ENCODE peak calls at places on chromosome 21, in four cellular contexts. P is IMR-90, I is H9, L is mesendoderm. C is an unnamed sample.

GRCh38 chr21:26513212-26513611 is 59.9 kb downstream of the CYYR1 start:
- DNase-seq in I (no peak), P (no peak), L (no peak), C (no peak)

GRCh38 chr21:9737871-9738520 is 783.4 kb upstream of the TPTE start:
- DNase-seq in I (no peak), P (no peak), L (no peak), C (peak; percentile 51)

GRCh38 chr21:32412998-32413504 is 545 bp downstream of the EVA1C start:
- DNase-seq in I (no peak), P (no peak), L (no peak), C (no peak)

GRCh38 chr21:43195131-43196021 is 26.6 kb downstream of the CRYAA start:
- DNase-seq in P (no peak), L (no peak), I (peak; percentile 25), C (no peak)

GRCh38 chr21:33899199-33899598 is 16.4 kb downstream of the ATP5PO start:
- DNase-seq in P (peak; percentile 48), I (no peak), L (no peak), C (no peak)

GRCh38 chr21:22764222-22764621 is 1766.0 kb downstream of the NCAM2 start:
- DNase-seq in L (no peak), I (no peak), P (no peak), C (no peak)

GRCh38 chr21:33360871-33361602 is 36.3 kb downstream of the IFNAR1 start:
- DNase-seq in P (peak; percentile 87), L (peak; percentile 81), I (peak; percentile 91), C (peak; percentile 93)

GRCh38 chr21:30340714-30341573 is 3.5 kb upstream of the KRTAP27-1 start:
- DNase-seq in P (peak; percentile 10), I (peak; percentile 38), L (peak; percentile 59), C (peak; percentile 95)

GRCh38 chr21:31909153-31909771 is 36.4 kb downstream of the HUNK start:
- DNase-seq in P (peak; percentile 17), L (peak; percentile 53), I (no peak), C (peak; percentile 89)

GRCh38 chr21:27275294-27275927 is 308.5 kb upstream of the ADAMTS5 start:
- DNase-seq in P (peak; percentile 88), L (no peak), I (no peak), C (no peak)

GRCh38 chr21:33266784-33267135 is 593 bp downstream of the IL10RB start:
- DNase-seq in I (no peak), L (no peak), P (no peak), C (no peak)

GRCh38 chr21:19475525-19475924 is 1071.9 kb upstream of the TMPRSS15 start:
- DNase-seq in L (no peak), P (no peak), I (no peak), C (peak; percentile 20)

GRCh38 chr21:17598437-17598836 is 14.3 kb downstream of the BTG3 start:
- DNase-seq in I (no peak), L (no peak), P (no peak), C (no peak)

GRCh38 chr21:26964379-26964778 is 2.5 kb downstream of the ADAMTS5 start:
- DNase-seq in I (peak; percentile 83), L (peak; percentile 96), P (peak; percentile 15), C (no peak)

GRCh38 chr21:26445440-26445839 is 127.6 kb downstream of the CYYR1 start:
- DNase-seq in P (peak; percentile 2), L (no peak), I (no peak), C (no peak)

GRCh38 chr21:26754853-26755252 is 90.4 kb downstream of the ADAMTS1 start:
- DNase-seq in I (no peak), P (no peak), L (no peak), C (peak; percentile 24)

GRCh38 chr21:36788116-36788515 is 89.2 kb downstream of the SIM2 start:
- DNase-seq in P (no peak), L (no peak), I (no peak), C (no peak)

GRCh38 chr21:46600978-46601377 is 3.9 kb downstream of the S100B start:
- DNase-seq in L (no peak), I (no peak), P (no peak), C (no peak)

GRCh38 chr21:37237764-37238163 is 29.4 kb downstream of the VPS26C start:
- DNase-seq in I (no peak), L (no peak), P (no peak), C (no peak)

DNA sequence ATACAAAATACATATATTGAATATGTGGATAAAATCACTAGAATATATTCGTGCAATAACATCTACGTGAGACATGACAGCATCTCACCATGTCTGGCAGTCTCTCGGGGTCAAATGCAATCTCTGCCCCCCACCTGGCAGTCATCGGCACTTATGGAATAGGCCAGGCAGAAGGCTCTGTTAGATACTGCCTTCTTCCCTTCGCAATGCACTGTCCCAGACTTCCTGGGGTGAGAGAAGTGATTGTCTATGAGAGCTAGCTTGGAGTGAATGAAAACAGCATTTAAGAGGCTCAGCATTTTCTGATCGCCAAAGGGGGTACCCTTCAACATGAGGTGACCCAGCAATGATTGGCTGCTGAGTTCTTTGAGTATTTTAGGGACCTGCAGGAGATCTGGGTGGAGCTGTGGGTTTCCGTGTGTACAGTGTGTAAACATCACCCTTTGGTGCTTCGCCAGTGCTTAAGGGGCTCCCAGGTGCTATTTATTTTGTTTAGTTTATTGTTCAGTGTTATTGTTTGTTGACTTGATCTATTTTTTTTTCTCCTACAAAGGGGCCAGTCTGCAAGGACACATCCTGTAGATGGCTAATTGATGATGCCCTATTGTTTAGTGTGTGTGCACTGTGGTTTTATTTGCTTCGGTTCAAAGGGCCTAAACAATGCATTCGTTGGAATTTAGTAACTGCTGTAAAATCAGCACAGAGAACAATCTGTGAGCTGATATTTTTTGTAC is 10.2 kb downstream of the ERG start:
- DNase-seq in I (no peak), P (no peak), L (no peak), C (no peak)
- H3K4ac ChIP-seq in I (no peak overlapping the region), P (no peak overlapping the region), L (no peak overlapping the region), C (no peak overlapping the region)

DNA sequence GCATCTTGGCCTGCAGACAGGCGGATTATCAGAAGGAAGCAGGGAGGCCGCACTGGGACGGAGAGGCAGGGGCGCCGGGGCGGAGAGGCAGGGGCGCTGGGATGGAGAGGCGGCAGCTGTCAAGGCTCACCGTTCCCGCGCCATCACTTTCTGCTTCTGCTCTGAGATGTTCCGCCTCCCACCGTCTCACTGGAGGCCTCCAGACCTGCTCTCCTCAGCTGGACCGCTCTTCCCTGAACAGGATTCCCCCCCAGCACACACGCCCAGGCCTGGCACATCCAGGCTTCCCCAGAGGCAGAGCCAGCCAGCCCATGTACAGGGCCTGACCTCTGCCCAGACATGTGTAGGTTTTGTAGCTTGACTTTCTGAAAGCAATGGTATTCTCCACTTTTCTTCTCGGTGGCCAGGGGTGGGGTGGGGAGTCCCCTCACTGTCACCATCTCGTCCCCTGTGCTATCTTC is 84.1 kb downstream of the RIPK4 start:
- DNase-seq in L (no peak), I (no peak), P (no peak), C (no peak)
- H4K8ac ChIP-seq in L (no peak overlapping the region), I (no peak overlapping the region), P (no peak overlapping the region), C (no peak overlapping the region)

GRCh38 chr21:45523411-45524101 is 18.7 kb downstream of the SLC19A1 start:
- DNase-seq in P (no peak), I (no peak), L (no peak), C (no peak)
- H3K4ac ChIP-seq in P (no peak overlapping the region), I (no peak overlapping the region), L (no peak overlapping the region), C (no peak overlapping the region)

GRCh38 chr21:29228306-29228705 is 70.4 kb upstream of the BACH1 start:
- DNase-seq in P (no peak), L (no peak), I (no peak), C (no peak)

GRCh38 chr21:29230541-29231275 is 68.0 kb upstream of the BACH1 start:
- DNase-seq in L (no peak), P (no peak), I (no peak), C (no peak)

GRCh38 chr21:29233611-29234540 is 64.8 kb upstream of the BACH1 start:
- DNase-seq in I (no peak), L (peak; percentile 47), P (no peak), C (peak; percentile 18)

GRCh38 chr21:29232601-29233541 is 65.9 kb upstream of the BACH1 start:
- DNase-seq in P (peak; percentile 55), I (no peak), L (peak; percentile 51), C (peak; percentile 71)

GRCh38 chr21:29231781-29232548 is 66.8 kb upstream of the BACH1 start:
- DNase-seq in L (no peak), P (no peak), I (no peak), C (no peak)
- H4K8ac ChIP-seq in L (no peak overlapping the region), P (peak overlapping the region; percentile 41), I (no peak overlapping the region), C (peak overlapping the region; percentile 51)

GRCh38 chr21:44314561-44314960 is 14.7 kb downstream of the PFKL start:
- DNase-seq in P (no peak), L (no peak), I (no peak), C (no peak)

GRCh38 chr21:44317241-44317782 is 17.5 kb downstream of the PFKL start:
- DNase-seq in P (no peak), L (no peak), I (no peak), C (no peak)

GRCh38 chr21:44315691-44316208 is 15.9 kb downstream of the PFKL start:
- DNase-seq in P (no peak), L (no peak), I (no peak), C (no peak)

GRCh38 chr21:44317871-44318270 is 18.0 kb downstream of the PFKL start:
- DNase-seq in I (no peak), P (no peak), L (no peak), C (no peak)

GRCh38 chr21:44316277-44316900 is 16.5 kb downstream of the PFKL start:
- DNase-seq in P (no peak), I (no peak), L (no peak), C (no peak)
- H3K4ac ChIP-seq in P (no peak overlapping the region), I (no peak overlapping the region), L (no peak overlapping the region), C (no peak overlapping the region)

DNA sequence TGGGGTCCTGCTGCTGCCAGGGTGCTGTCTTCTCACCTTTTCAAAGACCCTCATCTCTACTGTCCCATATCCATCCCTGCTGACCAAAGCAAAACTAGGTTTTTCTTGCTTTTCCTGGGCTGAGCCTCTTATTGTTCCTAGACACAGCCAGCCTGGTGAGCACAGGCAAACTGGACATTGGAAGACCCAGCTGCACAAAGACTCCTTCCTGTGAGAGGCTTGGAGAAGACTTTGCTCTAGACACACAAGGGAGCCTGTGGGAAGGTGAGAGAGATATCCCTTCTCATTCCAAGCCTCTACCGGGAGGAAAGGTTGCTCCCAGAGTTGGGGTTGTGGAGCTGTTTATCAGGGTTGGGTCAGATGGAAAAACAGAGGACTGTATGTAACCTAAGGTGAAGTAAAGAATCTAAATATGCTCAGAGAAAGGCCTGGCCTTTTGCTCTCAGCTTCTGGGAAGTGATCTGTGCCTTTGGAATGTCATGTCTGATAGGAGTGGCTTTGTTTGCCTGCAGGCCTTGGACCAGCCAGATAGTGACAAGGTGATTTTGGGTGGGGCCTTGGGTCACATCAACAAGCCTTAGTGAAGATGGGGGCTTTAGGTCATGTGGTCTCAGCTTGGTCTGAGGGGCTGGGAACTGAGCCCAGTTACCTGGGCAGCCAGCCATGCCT is 87.6 kb upstream of the RUNX1 start:
- DNase-seq in L (peak; percentile 92), P (peak; percentile 62), I (no peak), C (peak; percentile 82)
- H4K8ac ChIP-seq in L (no peak overlapping the region), P (peak overlapping the region; percentile 91), I (no peak overlapping the region), C (peak overlapping the region; percentile 93)

C was measured in trophoblast cell.